ENCODE peak calls at places on chromosome 16, in eight cellular contexts. X is HuH-7; W is T-helper 17 cell; C is activated T-helper 9 cell treated with anti-CD3 and anti-CD28 coated beads, Interleukin-2, amount 50 U/mL, for 16 hours; S is OCI-LY7; O is uterus; E is GM03348; P is HFFc6. I is an unnamed sample.

GRCh38 chr16:82935781-82936180 is 309.0 kb downstream of the CDH13 start:
- DNase-seq in O (no peak), S (peak), W (no peak), P (no peak), C (no peak), X (no peak), E (no peak), I (no peak)

GRCh38 chr16:84933774-84934571 is 77.4 kb downstream of the ZDHHC7 start:
- DNase-seq in W (no peak), E (peak), P (peak), C (no peak), O (peak), S (no peak), X (no peak), I (no peak)

GRCh38 chr16:30985401-30986128 is 558 bp downstream of the HSD3B7 start:
- DNase-seq in O (peak), P (peak), E (peak), X (peak), C (no peak), W (no peak), S (no peak), I (no peak)

GRCh38 chr16:83336630-83337029 is 471.1 kb upstream of the HSBP1 start:
- DNase-seq in C (no peak), P (peak), E (peak), W (no peak), X (no peak), S (no peak), O (no peak), I (peak)

GRCh38 chr16:87320510-87321227 is 3.5 kb upstream of the C16orf95 start:
- DNase-seq in S (no peak), C (no peak), O (no peak), X (no peak), W (no peak), P (no peak), E (no peak), I (no peak)

GRCh38 chr16:64090327-64090726 is 1031.5 kb downstream of the CDH11 start:
- DNase-seq in X (no peak), P (no peak), S (no peak), O (no peak), E (no peak), C (no peak), W (no peak), I (no peak)

GRCh38 chr16:49562228-49562627 is 188.6 kb downstream of the C16orf78 start:
- DNase-seq in E (no peak), C (no peak), O (no peak), S (no peak), W (no peak), X (no peak), P (no peak), I (no peak)

GRCh38 chr16:12255919-12256665 is 279.6 kb downstream of the SNX29 start:
- DNase-seq in C (no peak), E (no peak), P (no peak), X (no peak), S (peak), W (no peak), O (no peak), I (no peak)

GRCh38 chr16:89330177-89330856 is 112.8 kb downstream of the ZNF778 start:
- DNase-seq in W (no peak), S (no peak), P (no peak), E (no peak), C (no peak), X (peak), O (no peak), I (peak)

GRCh38 chr16:4639899-4640509 is 15.4 kb downstream of the MGRN1 start:
- DNase-seq in E (no peak), O (no peak), W (no peak), C (no peak), S (no peak), X (no peak), P (peak), I (no peak)

GRCh38 chr16:70548936-70549335 is 25.3 kb downstream of the SF3B3 start:
- DNase-seq in E (no peak), O (no peak), X (no peak), S (no peak), C (no peak), W (no peak), P (no peak), I (no peak)

GRCh38 chr16:23302045-23302956 is at the start of gene SCNN1B:
- DNase-seq in C (no peak), S (no peak), O (no peak), P (no peak), W (no peak), E (no peak), X (no peak), I (no peak)

GRCh38 chr16:46974352-46974751 is 878 bp upstream of the DNAJA2 start:
- DNase-seq in C (no peak), W (no peak), E (peak), X (no peak), S (peak), O (no peak), P (no peak), I (no peak)

GRCh38 chr16:81997738-81998137 is 13.5 kb downstream of the SDR42E1 start:
- DNase-seq in X (peak), P (peak), W (no peak), E (peak), C (no peak), O (no peak), S (no peak), I (peak)

GRCh38 chr16:68732068-68732680 is 4.9 kb upstream of the CDH1 start:
- DNase-seq in O (no peak), W (no peak), E (no peak), C (no peak), P (no peak), X (peak), S (no peak), I (peak)

GRCh38 chr16:2039286-2040030 is 8.2 kb downstream of the NTHL1 start:
- DNase-seq in X (peak), E (peak), C (no peak), P (peak), S (no peak), W (no peak), O (peak), I (peak)

GRCh38 chr16:7086842-7087616 is 245.6 kb upstream of the RBFOX1 start:
- DNase-seq in E (no peak), X (peak), O (no peak), P (no peak), S (no peak), C (no peak), W (no peak), I (no peak)

GRCh38 chr16:15949210-15950166 is at the start of gene ABCC1:
- DNase-seq in W (peak), C (peak), X (no peak), O (peak), P (no peak), E (peak), S (peak), I (no peak)

I was measured in astrocyte.